ENCODE peak calls at places on chromosomes 2 and 18, in six cellular contexts. One of them, this sample, is unnamed.

GRCh38 chr2:233353769-233354499 is at the start of gene DGKD:
- DNase-seq in lower leg skin: peak; percentile 90
- DNase-seq in stimulated activated CD4-positive, alpha-beta T cell treated with anti-CD3 and anti-CD28 coated beads, Interleukin-1b, Interleukin-23, amount 100 ng/mL, for 1 hour: peak; percentile 48
- DNase-seq in AG04449: no peak
- DNase-seq in GM13977: peak; percentile 97
- DNase-seq in psoas muscle: peak; percentile 82
- DNase-seq in this sample: no peak

GRCh38 chr2:54103454-54104314 is 11.7 kb upstream of the ACYP2 start:
- DNase-seq in lower leg skin: no peak
- DNase-seq in stimulated activated CD4-positive, alpha-beta T cell treated with anti-CD3 and anti-CD28 coated beads, Interleukin-1b, Interleukin-23, amount 100 ng/mL, for 1 hour: no peak
- DNase-seq in AG04449: no peak
- DNase-seq in GM13977: peak; percentile 25
- DNase-seq in psoas muscle: peak; percentile 62
- DNase-seq in this sample: peak; percentile 70

GRCh38 chr2:241863021-241863954 is 4.6 kb upstream of the PDCD1 start:
- DNase-seq in lower leg skin: no peak
- DNase-seq in stimulated activated CD4-positive, alpha-beta T cell treated with anti-CD3 and anti-CD28 coated beads, Interleukin-1b, Interleukin-23, amount 100 ng/mL, for 1 hour: no peak
- DNase-seq in AG04449: no peak
- DNase-seq in GM13977: no peak
- DNase-seq in psoas muscle: peak; percentile 56
- DNase-seq in this sample: no peak

GRCh38 chr2:8438476-8438875 is 243.4 kb upstream of the ID2 start:
- DNase-seq in lower leg skin: peak; percentile 69
- DNase-seq in stimulated activated CD4-positive, alpha-beta T cell treated with anti-CD3 and anti-CD28 coated beads, Interleukin-1b, Interleukin-23, amount 100 ng/mL, for 1 hour: no peak
- DNase-seq in AG04449: no peak
- DNase-seq in GM13977: no peak
- DNase-seq in psoas muscle: no peak
- DNase-seq in this sample: no peak

GRCh38 chr2:138059967-138060635 is 95.8 kb downstream of the HNMT start:
- DNase-seq in lower leg skin: peak; percentile 89
- DNase-seq in stimulated activated CD4-positive, alpha-beta T cell treated with anti-CD3 and anti-CD28 coated beads, Interleukin-1b, Interleukin-23, amount 100 ng/mL, for 1 hour: no peak
- DNase-seq in AG04449: no peak
- DNase-seq in GM13977: no peak
- DNase-seq in psoas muscle: peak; percentile 73
- DNase-seq in this sample: peak; percentile 66

GRCh38 chr2:106053581-106053980 is 140.5 kb downstream of the UXS1 start:
- DNase-seq in lower leg skin: no peak
- DNase-seq in stimulated activated CD4-positive, alpha-beta T cell treated with anti-CD3 and anti-CD28 coated beads, Interleukin-1b, Interleukin-23, amount 100 ng/mL, for 1 hour: no peak
- DNase-seq in AG04449: no peak
- DNase-seq in GM13977: no peak
- DNase-seq in psoas muscle: no peak
- DNase-seq in this sample: no peak

GRCh38 chr2:133844214-133844892 is 276.1 kb upstream of the NCKAP5 start:
- DNase-seq in lower leg skin: no peak
- DNase-seq in stimulated activated CD4-positive, alpha-beta T cell treated with anti-CD3 and anti-CD28 coated beads, Interleukin-1b, Interleukin-23, amount 100 ng/mL, for 1 hour: peak; percentile 9
- DNase-seq in AG04449: no peak
- DNase-seq in GM13977: peak; percentile 79
- DNase-seq in psoas muscle: peak; percentile 68
- DNase-seq in this sample: peak; percentile 53

GRCh38 chr2:109144271-109144670 is 15.3 kb downstream of the SH3RF3 start:
- DNase-seq in lower leg skin: no peak
- DNase-seq in stimulated activated CD4-positive, alpha-beta T cell treated with anti-CD3 and anti-CD28 coated beads, Interleukin-1b, Interleukin-23, amount 100 ng/mL, for 1 hour: no peak
- DNase-seq in AG04449: no peak
- DNase-seq in GM13977: no peak
- DNase-seq in psoas muscle: no peak
- DNase-seq in this sample: peak; percentile 35

GRCh38 chr2:143429932-143430331 is 300.7 kb downstream of the ARHGAP15 start:
- DNase-seq in lower leg skin: no peak
- DNase-seq in stimulated activated CD4-positive, alpha-beta T cell treated with anti-CD3 and anti-CD28 coated beads, Interleukin-1b, Interleukin-23, amount 100 ng/mL, for 1 hour: no peak
- DNase-seq in AG04449: no peak
- DNase-seq in GM13977: no peak
- DNase-seq in psoas muscle: no peak
- DNase-seq in this sample: no peak

GRCh38 chr2:201218780-201219179 is 35.8 kb downstream of the CASP10 start:
- DNase-seq in lower leg skin: no peak
- DNase-seq in stimulated activated CD4-positive, alpha-beta T cell treated with anti-CD3 and anti-CD28 coated beads, Interleukin-1b, Interleukin-23, amount 100 ng/mL, for 1 hour: no peak
- DNase-seq in AG04449: no peak
- DNase-seq in GM13977: no peak
- DNase-seq in psoas muscle: no peak
- DNase-seq in this sample: no peak

GRCh38 chr2:233119806-233120205 is 59.7 kb downstream of the INPP5D start:
- DNase-seq in lower leg skin: peak; percentile 71
- DNase-seq in stimulated activated CD4-positive, alpha-beta T cell treated with anti-CD3 and anti-CD28 coated beads, Interleukin-1b, Interleukin-23, amount 100 ng/mL, for 1 hour: no peak
- DNase-seq in AG04449: no peak
- DNase-seq in GM13977: no peak
- DNase-seq in psoas muscle: no peak
- DNase-seq in this sample: no peak

GRCh38 chr2:204638795-204639194 is 93.5 kb downstream of the PARD3B start:
- DNase-seq in lower leg skin: no peak
- DNase-seq in stimulated activated CD4-positive, alpha-beta T cell treated with anti-CD3 and anti-CD28 coated beads, Interleukin-1b, Interleukin-23, amount 100 ng/mL, for 1 hour: no peak
- DNase-seq in AG04449: no peak
- DNase-seq in GM13977: no peak
- DNase-seq in psoas muscle: no peak
- DNase-seq in this sample: no peak

GRCh38 chr18:39564716-39565115 is 1999.1 kb upstream of the CELF4 start:
- DNase-seq in lower leg skin: no peak
- DNase-seq in stimulated activated CD4-positive, alpha-beta T cell treated with anti-CD3 and anti-CD28 coated beads, Interleukin-1b, Interleukin-23, amount 100 ng/mL, for 1 hour: no peak
- DNase-seq in AG04449: no peak
- DNase-seq in GM13977: no peak
- DNase-seq in psoas muscle: no peak
- DNase-seq in this sample: no peak

GRCh38 chr2:108927936-108928659 is 60.9 kb downstream of the EDAR start:
- DNase-seq in lower leg skin: no peak
- DNase-seq in stimulated activated CD4-positive, alpha-beta T cell treated with anti-CD3 and anti-CD28 coated beads, Interleukin-1b, Interleukin-23, amount 100 ng/mL, for 1 hour: no peak
- DNase-seq in AG04449: no peak
- DNase-seq in GM13977: peak; percentile 70
- DNase-seq in psoas muscle: no peak
- DNase-seq in this sample: no peak

GRCh38 chr2:23862716-23863426 is 64.1 kb downstream of the ATAD2B start:
- DNase-seq in lower leg skin: no peak
- DNase-seq in stimulated activated CD4-positive, alpha-beta T cell treated with anti-CD3 and anti-CD28 coated beads, Interleukin-1b, Interleukin-23, amount 100 ng/mL, for 1 hour: no peak
- DNase-seq in AG04449: no peak
- DNase-seq in GM13977: no peak
- DNase-seq in psoas muscle: no peak
- DNase-seq in this sample: no peak

GRCh38 chr2:649461-650342 is 27.5 kb downstream of the TMEM18 start:
- DNase-seq in lower leg skin: peak; percentile 57
- DNase-seq in stimulated activated CD4-positive, alpha-beta T cell treated with anti-CD3 and anti-CD28 coated beads, Interleukin-1b, Interleukin-23, amount 100 ng/mL, for 1 hour: no peak
- DNase-seq in AG04449: no peak
- DNase-seq in GM13977: no peak
- DNase-seq in psoas muscle: no peak
- DNase-seq in this sample: no peak

GRCh38 chr2:231378028-231378722 is 17.3 kb upstream of the B3GNT7 start:
- DNase-seq in lower leg skin: no peak
- DNase-seq in stimulated activated CD4-positive, alpha-beta T cell treated with anti-CD3 and anti-CD28 coated beads, Interleukin-1b, Interleukin-23, amount 100 ng/mL, for 1 hour: no peak
- DNase-seq in AG04449: no peak
- DNase-seq in GM13977: no peak
- DNase-seq in psoas muscle: no peak
- DNase-seq in this sample: no peak

GRCh38 chr2:134550566-134551164 is 168.1 kb downstream of the TMEM163 start:
- DNase-seq in lower leg skin: no peak
- DNase-seq in stimulated activated CD4-positive, alpha-beta T cell treated with anti-CD3 and anti-CD28 coated beads, Interleukin-1b, Interleukin-23, amount 100 ng/mL, for 1 hour: no peak
- DNase-seq in AG04449: no peak
- DNase-seq in GM13977: no peak
- DNase-seq in psoas muscle: no peak
- DNase-seq in this sample: no peak

GRCh38 chr2:164495491-164496223 is 125.6 kb downstream of the GRB14 start:
- DNase-seq in lower leg skin: no peak
- DNase-seq in stimulated activated CD4-positive, alpha-beta T cell treated with anti-CD3 and anti-CD28 coated beads, Interleukin-1b, Interleukin-23, amount 100 ng/mL, for 1 hour: no peak
- DNase-seq in AG04449: no peak
- DNase-seq in GM13977: no peak
- DNase-seq in psoas muscle: no peak
- DNase-seq in this sample: no peak

GRCh38 chr2:23330214-23330613 is 54.8 kb upstream of the KLHL29 start:
- DNase-seq in lower leg skin: no peak
- DNase-seq in stimulated activated CD4-positive, alpha-beta T cell treated with anti-CD3 and anti-CD28 coated beads, Interleukin-1b, Interleukin-23, amount 100 ng/mL, for 1 hour: no peak
- DNase-seq in AG04449: no peak
- DNase-seq in GM13977: no peak
- DNase-seq in psoas muscle: no peak
- DNase-seq in this sample: no peak

GRCh38 chr2:37005118-37005868 is 39.0 kb upstream of the STRN start:
- DNase-seq in lower leg skin: no peak
- DNase-seq in stimulated activated CD4-positive, alpha-beta T cell treated with anti-CD3 and anti-CD28 coated beads, Interleukin-1b, Interleukin-23, amount 100 ng/mL, for 1 hour: no peak
- DNase-seq in AG04449: no peak
- DNase-seq in GM13977: peak; percentile 23
- DNase-seq in psoas muscle: no peak
- DNase-seq in this sample: no peak

GRCh38 chr2:66445076-66445724 is 10.3 kb downstream of the MEIS1 start:
- DNase-seq in lower leg skin: no peak
- DNase-seq in stimulated activated CD4-positive, alpha-beta T cell treated with anti-CD3 and anti-CD28 coated beads, Interleukin-1b, Interleukin-23, amount 100 ng/mL, for 1 hour: no peak
- DNase-seq in AG04449: no peak
- DNase-seq in GM13977: no peak
- DNase-seq in psoas muscle: peak; percentile 52
- DNase-seq in this sample: no peak

GRCh38 chr2:233799087-233799665 is 21.0 kb downstream of the MROH2A start:
- DNase-seq in lower leg skin: peak; percentile 72
- DNase-seq in stimulated activated CD4-positive, alpha-beta T cell treated with anti-CD3 and anti-CD28 coated beads, Interleukin-1b, Interleukin-23, amount 100 ng/mL, for 1 hour: no peak
- DNase-seq in AG04449: no peak
- DNase-seq in GM13977: no peak
- DNase-seq in psoas muscle: no peak
- DNase-seq in this sample: peak; percentile 31

GRCh38 chr2:115939902-115940301 is 1497.5 kb downstream of the DPP10 start:
- DNase-seq in lower leg skin: no peak
- DNase-seq in stimulated activated CD4-positive, alpha-beta T cell treated with anti-CD3 and anti-CD28 coated beads, Interleukin-1b, Interleukin-23, amount 100 ng/mL, for 1 hour: no peak
- DNase-seq in AG04449: no peak
- DNase-seq in GM13977: no peak
- DNase-seq in psoas muscle: no peak
- DNase-seq in this sample: no peak

GRCh38 chr2:31235504-31235902 is 1.6 kb downstream of the EHD3 start:
- DNase-seq in lower leg skin: no peak
- DNase-seq in stimulated activated CD4-positive, alpha-beta T cell treated with anti-CD3 and anti-CD28 coated beads, Interleukin-1b, Interleukin-23, amount 100 ng/mL, for 1 hour: no peak
- DNase-seq in AG04449: peak; percentile 65
- DNase-seq in GM13977: no peak
- DNase-seq in psoas muscle: no peak
- DNase-seq in this sample: no peak

GRCh38 chr18:9787716-9788115 is 79.6 kb downstream of the RAB31 start:
- DNase-seq in lower leg skin: no peak
- DNase-seq in stimulated activated CD4-positive, alpha-beta T cell treated with anti-CD3 and anti-CD28 coated beads, Interleukin-1b, Interleukin-23, amount 100 ng/mL, for 1 hour: no peak
- DNase-seq in AG04449: peak; percentile 23
- DNase-seq in GM13977: no peak
- DNase-seq in psoas muscle: no peak
- DNase-seq in this sample: no peak